ENCODE peak calls at places on chromosomes 5 and 9, in four cellular contexts. One of them, this sample, is unnamed.

GRCh38 chr5:112921833-112922817 is at the start of gene REEP5:
- DNase-seq in psoas muscle: peak
- DNase-seq in neural crest cell: peak
- DNase-seq in activated CD8-positive, alpha-beta T cell treated with anti-CD3 and anti-CD28 coated beads for 36 hours: peak
- DNase-seq in this sample: peak

GRCh38 chr9:89878003-89878411 is 273.2 kb downstream of the GADD45G start:
- DNase-seq in activated CD8-positive, alpha-beta T cell treated with anti-CD3 and anti-CD28 coated beads for 36 hours: no peak
- DNase-seq in neural crest cell: no peak
- DNase-seq in psoas muscle: no peak
- DNase-seq in this sample: no peak

GRCh38 chr9:114777841-114778240 is 28.0 kb downstream of the TNFSF15 start:
- DNase-seq in psoas muscle: no peak
- DNase-seq in activated CD8-positive, alpha-beta T cell treated with anti-CD3 and anti-CD28 coated beads for 36 hours: peak
- DNase-seq in neural crest cell: no peak
- DNase-seq in this sample: no peak

GRCh38 chr9:119898316-119898715 is 529.1 kb upstream of the BRINP1 start:
- DNase-seq in activated CD8-positive, alpha-beta T cell treated with anti-CD3 and anti-CD28 coated beads for 36 hours: no peak
- DNase-seq in neural crest cell: no peak
- DNase-seq in psoas muscle: no peak
- DNase-seq in this sample: no peak

GRCh38 chr9:108496866-108497265 is 358.9 kb downstream of the ACTL7B start:
- DNase-seq in psoas muscle: no peak
- DNase-seq in activated CD8-positive, alpha-beta T cell treated with anti-CD3 and anti-CD28 coated beads for 36 hours: no peak
- DNase-seq in neural crest cell: no peak
- DNase-seq in this sample: no peak

GRCh38 chr5:53091304-53091703 is 18.3 kb downstream of the MOCS2 start:
- DNase-seq in neural crest cell: no peak
- DNase-seq in psoas muscle: no peak
- DNase-seq in activated CD8-positive, alpha-beta T cell treated with anti-CD3 and anti-CD28 coated beads for 36 hours: no peak
- DNase-seq in this sample: no peak

GRCh38 chr5:17089690-17090089 is 127.7 kb upstream of the BASP1 start:
- DNase-seq in psoas muscle: no peak
- DNase-seq in neural crest cell: no peak
- DNase-seq in activated CD8-positive, alpha-beta T cell treated with anti-CD3 and anti-CD28 coated beads for 36 hours: no peak
- DNase-seq in this sample: no peak

GRCh38 chr9:27785714-27786100 is 212.4 kb upstream of the C9orf72 start:
- DNase-seq in psoas muscle: no peak
- DNase-seq in activated CD8-positive, alpha-beta T cell treated with anti-CD3 and anti-CD28 coated beads for 36 hours: no peak
- DNase-seq in neural crest cell: no peak
- DNase-seq in this sample: no peak

GRCh38 chr9:97848582-97849237 is 4.3 kb upstream of the FOXE1 start:
- DNase-seq in activated CD8-positive, alpha-beta T cell treated with anti-CD3 and anti-CD28 coated beads for 36 hours: peak
- DNase-seq in psoas muscle: peak
- DNase-seq in neural crest cell: no peak
- DNase-seq in this sample: no peak

GRCh38 chr5:40828690-40829661 is 6.0 kb downstream of the RPL37 start:
- DNase-seq in neural crest cell: no peak
- DNase-seq in psoas muscle: no peak
- DNase-seq in activated CD8-positive, alpha-beta T cell treated with anti-CD3 and anti-CD28 coated beads for 36 hours: no peak
- DNase-seq in this sample: no peak

GRCh38 chr5:24742334-24742733 is 97.6 kb upstream of the CDH10 start:
- DNase-seq in activated CD8-positive, alpha-beta T cell treated with anti-CD3 and anti-CD28 coated beads for 36 hours: no peak
- DNase-seq in psoas muscle: no peak
- DNase-seq in neural crest cell: no peak
- DNase-seq in this sample: no peak

GRCh38 chr5:123795688-123796087 is 283.7 kb downstream of the CSNK1G3 start:
- DNase-seq in psoas muscle: no peak
- DNase-seq in activated CD8-positive, alpha-beta T cell treated with anti-CD3 and anti-CD28 coated beads for 36 hours: no peak
- DNase-seq in neural crest cell: no peak
- DNase-seq in this sample: no peak

GRCh38 chr5:74552101-74552500 is 88.4 kb downstream of the ENC1 start:
- DNase-seq in psoas muscle: no peak
- DNase-seq in activated CD8-positive, alpha-beta T cell treated with anti-CD3 and anti-CD28 coated beads for 36 hours: no peak
- DNase-seq in neural crest cell: no peak
- DNase-seq in this sample: no peak

GRCh38 chr5:126168785-126169184 is 254.4 kb upstream of the GRAMD2B start:
- DNase-seq in neural crest cell: no peak
- DNase-seq in psoas muscle: no peak
- DNase-seq in activated CD8-positive, alpha-beta T cell treated with anti-CD3 and anti-CD28 coated beads for 36 hours: no peak
- DNase-seq in this sample: no peak

GRCh38 chr9:116859763-116860162 is 172.7 kb downstream of the TRIM32 start:
- DNase-seq in psoas muscle: no peak
- DNase-seq in neural crest cell: no peak
- DNase-seq in activated CD8-positive, alpha-beta T cell treated with anti-CD3 and anti-CD28 coated beads for 36 hours: no peak
- DNase-seq in this sample: no peak

GRCh38 chr9:136047775-136048559 is 47.1 kb downstream of the NACC2 start:
- DNase-seq in neural crest cell: no peak
- DNase-seq in psoas muscle: no peak
- DNase-seq in activated CD8-positive, alpha-beta T cell treated with anti-CD3 and anti-CD28 coated beads for 36 hours: no peak
- DNase-seq in this sample: peak

GRCh38 chr5:78881884-78882283 is 103.2 kb downstream of the ARSB start:
- DNase-seq in activated CD8-positive, alpha-beta T cell treated with anti-CD3 and anti-CD28 coated beads for 36 hours: no peak
- DNase-seq in psoas muscle: no peak
- DNase-seq in neural crest cell: no peak
- DNase-seq in this sample: no peak

GRCh38 chr5:138000102-138000723 is 32.7 kb downstream of the FAM13B start:
- DNase-seq in neural crest cell: no peak
- DNase-seq in psoas muscle: no peak
- DNase-seq in activated CD8-positive, alpha-beta T cell treated with anti-CD3 and anti-CD28 coated beads for 36 hours: peak
- DNase-seq in this sample: no peak

GRCh38 chr9:70924380-70924779 is 197.0 kb downstream of the TRPM3 start:
- DNase-seq in activated CD8-positive, alpha-beta T cell treated with anti-CD3 and anti-CD28 coated beads for 36 hours: no peak
- DNase-seq in neural crest cell: no peak
- DNase-seq in psoas muscle: no peak
- DNase-seq in this sample: no peak

GRCh38 chr9:77495834-77496671 is 152.1 kb downstream of the GNA14 start:
- DNase-seq in psoas muscle: no peak
- DNase-seq in activated CD8-positive, alpha-beta T cell treated with anti-CD3 and anti-CD28 coated beads for 36 hours: no peak
- DNase-seq in neural crest cell: no peak
- DNase-seq in this sample: no peak

GRCh38 chr5:14115323-14115895 is 27.7 kb upstream of the TRIO start:
- DNase-seq in psoas muscle: no peak
- DNase-seq in neural crest cell: no peak
- DNase-seq in activated CD8-positive, alpha-beta T cell treated with anti-CD3 and anti-CD28 coated beads for 36 hours: no peak
- DNase-seq in this sample: no peak

GRCh38 chr9:131621551-131622321 is 76.4 kb downstream of the PRRT1B start:
- DNase-seq in activated CD8-positive, alpha-beta T cell treated with anti-CD3 and anti-CD28 coated beads for 36 hours: no peak
- DNase-seq in neural crest cell: no peak
- DNase-seq in psoas muscle: no peak
- DNase-seq in this sample: no peak

GRCh38 chr9:97904725-97905124 is 17.6 kb downstream of the TRMO start:
- DNase-seq in neural crest cell: no peak
- DNase-seq in activated CD8-positive, alpha-beta T cell treated with anti-CD3 and anti-CD28 coated beads for 36 hours: peak
- DNase-seq in psoas muscle: no peak
- DNase-seq in this sample: no peak

GRCh38 chr9:137217276-137218211 is 4.5 kb downstream of the RNF208 start:
- DNase-seq in activated CD8-positive, alpha-beta T cell treated with anti-CD3 and anti-CD28 coated beads for 36 hours: no peak
- DNase-seq in psoas muscle: peak
- DNase-seq in neural crest cell: no peak
- DNase-seq in this sample: peak

GRCh38 chr5:153358315-153358976 is 132.0 kb upstream of the GRIA1 start:
- DNase-seq in activated CD8-positive, alpha-beta T cell treated with anti-CD3 and anti-CD28 coated beads for 36 hours: no peak
- DNase-seq in psoas muscle: no peak
- DNase-seq in neural crest cell: no peak
- DNase-seq in this sample: no peak

GRCh38 chr5:169801324-169801777 is 164.3 kb downstream of the DOCK2 start:
- DNase-seq in activated CD8-positive, alpha-beta T cell treated with anti-CD3 and anti-CD28 coated beads for 36 hours: peak
- DNase-seq in psoas muscle: no peak
- DNase-seq in neural crest cell: no peak
- DNase-seq in this sample: no peak

GRCh38 chr9:4228606-4229005 is 71.3 kb downstream of the GLIS3 start:
- DNase-seq in neural crest cell: no peak
- DNase-seq in psoas muscle: no peak
- DNase-seq in activated CD8-positive, alpha-beta T cell treated with anti-CD3 and anti-CD28 coated beads for 36 hours: no peak
- DNase-seq in this sample: no peak

GRCh38 chr5:673140-673836 is 19.9 kb downstream of the TPPP start:
- DNase-seq in neural crest cell: no peak
- DNase-seq in psoas muscle: no peak
- DNase-seq in activated CD8-positive, alpha-beta T cell treated with anti-CD3 and anti-CD28 coated beads for 36 hours: no peak
- DNase-seq in this sample: no peak

GRCh38 chr9:136882109-136882946 is 4.0 kb upstream of the TRAF2 start:
- DNase-seq in activated CD8-positive, alpha-beta T cell treated with anti-CD3 and anti-CD28 coated beads for 36 hours: peak
- DNase-seq in psoas muscle: peak
- DNase-seq in neural crest cell: no peak
- DNase-seq in this sample: peak

GRCh38 chr9:134422301-134422700 is 96.0 kb downstream of the RXRA start:
- DNase-seq in activated CD8-positive, alpha-beta T cell treated with anti-CD3 and anti-CD28 coated beads for 36 hours: no peak
- DNase-seq in neural crest cell: no peak
- DNase-seq in psoas muscle: peak
- DNase-seq in this sample: no peak